ENCODE peak calls at places on chromosome 6, in four cellular contexts. One of them, this sample, is unnamed.

GRCh38 chr6:80771941-80772340 is 665.5 kb downstream of the BCKDHB start:
- DNase-seq in IMR-90: peak; percentile 50
- DNase-seq in HepG2: no peak
- DNase-seq in K562: no peak
- DNase-seq in this sample: no peak

GRCh38 chr6:32976334-32977069 is 8.1 kb downstream of the BRD2 start:
- DNase-seq in IMR-90: no peak
- DNase-seq in HepG2: no peak
- DNase-seq in K562: no peak
- DNase-seq in this sample: no peak

GRCh38 chr6:40485795-40486194 is 101.4 kb downstream of the LRFN2 start:
- DNase-seq in IMR-90: no peak
- DNase-seq in HepG2: no peak
- DNase-seq in K562: no peak
- DNase-seq in this sample: no peak

GRCh38 chr6:57069920-57070331 is 20.1 kb upstream of the ZNF451 start:
- DNase-seq in IMR-90: no peak
- DNase-seq in HepG2: no peak
- DNase-seq in K562: no peak
- DNase-seq in this sample: no peak

GRCh38 chr6:75171151-75171550 is 34.7 kb downstream of the COL12A1 start:
- DNase-seq in IMR-90: no peak
- DNase-seq in HepG2: no peak
- DNase-seq in K562: no peak
- DNase-seq in this sample: no peak

GRCh38 chr6:39824030-39824926 is 32.1 kb downstream of the DAAM2 start:
- DNase-seq in IMR-90: no peak
- DNase-seq in HepG2: no peak
- DNase-seq in K562: no peak
- DNase-seq in this sample: no peak

GRCh38 chr6:92753956-92754355 is 665.4 kb downstream of the EPHA7 start:
- DNase-seq in IMR-90: no peak
- DNase-seq in HepG2: no peak
- DNase-seq in K562: no peak
- DNase-seq in this sample: no peak

GRCh38 chr6:166570929-166571699 is 15.4 kb downstream of the RAMACL start:
- DNase-seq in IMR-90: no peak
- DNase-seq in HepG2: no peak
- DNase-seq in K562: no peak
- DNase-seq in this sample: no peak

GRCh38 chr6:26175428-26176181 is 88.4 kb downstream of the HFE start:
- DNase-seq in IMR-90: peak; percentile 75
- DNase-seq in HepG2: peak; percentile 72
- DNase-seq in K562: peak; percentile 68
- DNase-seq in this sample: no peak

GRCh38 chr6:4091926-4092325 is 13.0 kb upstream of the FAM217A start:
- DNase-seq in IMR-90: no peak
- DNase-seq in HepG2: no peak
- DNase-seq in K562: no peak
- DNase-seq in this sample: no peak

GRCh38 chr6:145148392-145149175 is 586.7 kb downstream of the EPM2A start:
- DNase-seq in IMR-90: peak; percentile 63
- DNase-seq in HepG2: peak; percentile 36
- DNase-seq in K562: no peak
- DNase-seq in this sample: peak; percentile 1

GRCh38 chr6:157983439-157984119 is 1.9 kb downstream of the SYNJ2 start:
- DNase-seq in IMR-90: peak; percentile 36
- DNase-seq in HepG2: no peak
- DNase-seq in K562: no peak
- DNase-seq in this sample: no peak

GRCh38 chr6:112109267-112109666 is 21.9 kb downstream of the FAM229B start:
- DNase-seq in IMR-90: no peak
- DNase-seq in HepG2: no peak
- DNase-seq in K562: no peak
- DNase-seq in this sample: no peak

GRCh38 chr6:11890849-11891248 is 112.2 kb upstream of the ADTRP start:
- DNase-seq in IMR-90: peak; percentile 58
- DNase-seq in HepG2: no peak
- DNase-seq in K562: no peak
- DNase-seq in this sample: no peak

GRCh38 chr6:137926207-137926731 is 59.2 kb downstream of the TNFAIP3 start:
- DNase-seq in IMR-90: peak; percentile 92
- DNase-seq in HepG2: no peak
- DNase-seq in K562: peak; percentile 33
- DNase-seq in this sample: no peak

GRCh38 chr6:10347561-10348327 is 67.1 kb downstream of the TFAP2A start:
- DNase-seq in IMR-90: peak; percentile 24
- DNase-seq in HepG2: no peak
- DNase-seq in K562: no peak
- DNase-seq in this sample: no peak

GRCh38 chr6:116572162-116572561 is 858 bp downstream of the RWDD1 start:
- DNase-seq in IMR-90: peak; percentile 55
- DNase-seq in HepG2: peak; percentile 50
- DNase-seq in K562: peak; percentile 17
- DNase-seq in this sample: no peak

GRCh38 chr6:158409451-158409850 is 97.2 kb downstream of the TULP4 start:
- DNase-seq in IMR-90: peak; percentile 75
- DNase-seq in HepG2: no peak
- DNase-seq in K562: no peak
- DNase-seq in this sample: no peak

GRCh38 chr6:19929312-19929711 is 92.1 kb downstream of the ID4 start:
- DNase-seq in IMR-90: no peak
- DNase-seq in HepG2: no peak
- DNase-seq in K562: no peak
- DNase-seq in this sample: no peak

GRCh38 chr6:41894366-41895299 is 542 bp downstream of the USP49 start:
- DNase-seq in IMR-90: no peak
- DNase-seq in HepG2: no peak
- DNase-seq in K562: no peak
- DNase-seq in this sample: no peak

GRCh38 chr6:143176090-143177021 is 115.7 kb downstream of the AIG1 start:
- DNase-seq in IMR-90: peak; percentile 88
- DNase-seq in HepG2: no peak
- DNase-seq in K562: no peak
- DNase-seq in this sample: no peak

GRCh38 chr6:110492584-110492983 is 16.2 kb upstream of the SLC22A16 start:
- DNase-seq in IMR-90: peak; percentile 23
- DNase-seq in HepG2: no peak
- DNase-seq in K562: no peak
- DNase-seq in this sample: no peak

GRCh38 chr6:159929819-159930218 is 39.0 kb downstream of the MAS1 start:
- DNase-seq in IMR-90: no peak
- DNase-seq in HepG2: no peak
- DNase-seq in K562: no peak
- DNase-seq in this sample: peak; percentile 73

GRCh38 chr6:141421378-141421777 is 711.3 kb upstream of the GJE1 start:
- DNase-seq in IMR-90: peak; percentile 85
- DNase-seq in HepG2: no peak
- DNase-seq in K562: no peak
- DNase-seq in this sample: no peak

GRCh38 chr6:40183902-40184301 is 249.6 kb upstream of the MOCS1 start:
- DNase-seq in IMR-90: no peak
- DNase-seq in HepG2: no peak
- DNase-seq in K562: no peak
- DNase-seq in this sample: no peak

GRCh38 chr6:161575508-161576254 is 301.8 kb upstream of the AGPAT4 start:
- DNase-seq in IMR-90: no peak
- DNase-seq in HepG2: no peak
- DNase-seq in K562: no peak
- DNase-seq in this sample: no peak

GRCh38 chr6:112183271-112183671 is 71.1 kb downstream of the LAMA4 start:
- DNase-seq in IMR-90: peak; percentile 70
- DNase-seq in HepG2: no peak
- DNase-seq in K562: no peak
- DNase-seq in this sample: no peak

GRCh38 chr6:16338577-16339262 is 100.3 kb downstream of the GMPR start:
- DNase-seq in IMR-90: peak; percentile 100
- DNase-seq in HepG2: no peak
- DNase-seq in K562: no peak
- DNase-seq in this sample: no peak

GRCh38 chr6:14638932-14639875 is 521.6 kb downstream of the CD83 start:
- DNase-seq in IMR-90: peak; percentile 60
- DNase-seq in HepG2: no peak
- DNase-seq in K562: no peak
- DNase-seq in this sample: peak; percentile 36

GRCh38 chr6:117496383-117496990 is 14.0 kb downstream of the DCBLD1 start:
- DNase-seq in IMR-90: peak; percentile 90
- DNase-seq in HepG2: no peak
- DNase-seq in K562: no peak
- DNase-seq in this sample: no peak

GRCh38 chr6:39050453-39051112 is 2.0 kb downstream of the GLP1R start:
- DNase-seq in IMR-90: no peak
- DNase-seq in HepG2: no peak
- DNase-seq in K562: no peak
- DNase-seq in this sample: no peak

GRCh38 chr6:100913400-100914276 is 32.5 kb upstream of the ASCC3 start:
- DNase-seq in IMR-90: peak; percentile 35
- DNase-seq in HepG2: peak; percentile 50
- DNase-seq in K562: no peak
- DNase-seq in this sample: no peak

GRCh38 chr6:17417817-17418216 is 24.4 kb downstream of the CAP2 start:
- DNase-seq in IMR-90: peak; percentile 91
- DNase-seq in HepG2: no peak
- DNase-seq in K562: no peak
- DNase-seq in this sample: no peak

GRCh38 chr6:45974596-45974995 is 41.1 kb downstream of the CLIC5 start:
- DNase-seq in IMR-90: no peak
- DNase-seq in HepG2: no peak
- DNase-seq in K562: no peak
- DNase-seq in this sample: no peak

GRCh38 chr6:31446481-31446880 is 43.1 kb downstream of the MICA start:
- DNase-seq in IMR-90: peak; percentile 43
- DNase-seq in HepG2: no peak
- DNase-seq in K562: no peak
- DNase-seq in this sample: no peak

GRCh38 chr6:15444881-15445280 is 199.0 kb downstream of the JARID2 start:
- DNase-seq in IMR-90: no peak
- DNase-seq in HepG2: peak; percentile 52
- DNase-seq in K562: no peak
- DNase-seq in this sample: no peak

DNA sequence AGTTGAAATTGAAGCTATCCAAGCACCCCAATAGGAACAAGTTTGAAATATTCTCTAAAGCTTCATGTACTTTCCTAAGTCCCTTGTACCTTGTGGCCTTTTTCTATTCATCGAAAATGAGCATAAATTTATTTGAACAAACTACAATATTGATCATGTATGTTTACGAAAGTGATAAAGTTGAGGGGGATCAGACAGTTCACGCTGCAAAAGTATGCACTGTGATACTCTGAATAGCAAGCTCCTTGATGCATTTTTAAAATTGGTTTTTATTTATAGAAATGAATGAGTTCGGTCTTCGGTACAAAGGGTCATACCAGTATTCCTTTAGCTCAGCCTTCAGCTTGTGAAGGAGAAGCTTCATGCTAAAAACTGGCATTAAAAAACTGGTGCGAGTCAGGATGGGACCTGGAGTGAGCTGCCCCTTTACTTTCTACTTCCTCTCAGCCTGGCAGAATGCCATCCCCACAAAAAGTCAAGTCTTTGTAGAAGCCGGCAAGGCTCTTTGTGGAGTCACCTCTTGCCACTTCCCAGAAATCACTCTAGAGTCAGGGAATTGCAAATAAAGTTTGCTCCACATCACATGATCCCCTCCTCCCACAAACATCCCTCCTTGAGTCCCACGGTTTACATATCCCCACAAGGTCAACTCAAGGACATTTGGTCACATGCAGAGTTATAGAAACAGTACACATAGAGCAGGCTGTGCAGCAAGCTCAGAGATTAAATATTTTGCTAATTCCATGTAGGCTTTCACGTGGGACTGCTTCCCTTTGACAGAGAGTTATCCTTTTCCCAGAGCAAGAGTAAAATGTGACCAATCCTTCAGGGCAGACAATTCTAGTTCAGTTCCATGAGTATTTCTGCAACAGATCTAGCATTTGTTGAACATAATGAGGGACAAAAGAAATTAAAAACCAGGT is 34.6 kb upstream of the ADGRF1 start:
- DNase-seq in IMR-90: no peak
- DNase-seq in HepG2: peak; percentile 100
- DNase-seq in K562: no peak
- DNase-seq in this sample: no peak
- TF ChIP-seq MXI1 in IMR-90: no peak
- TF ChIP-seq MXI1 in HepG2: peak; percentile 56
- TF ChIP-seq MXI1 in K562: no peak
- TF ChIP-seq MXI1 in this sample: no peak

GRCh38 chr6:35428421-35429149 is 23.6 kb upstream of the FANCE start:
- DNase-seq in IMR-90: peak; percentile 24
- DNase-seq in HepG2: peak; percentile 82
- DNase-seq in K562: no peak
- DNase-seq in this sample: no peak
- H2AFZ ChIP-seq in IMR-90: peak overlapping the region; percentile 73
- H2AFZ ChIP-seq in HepG2: no peak overlapping the region
- H2AFZ ChIP-seq in K562: no peak overlapping the region
- H2AFZ ChIP-seq in this sample: no peak overlapping the region

DNA sequence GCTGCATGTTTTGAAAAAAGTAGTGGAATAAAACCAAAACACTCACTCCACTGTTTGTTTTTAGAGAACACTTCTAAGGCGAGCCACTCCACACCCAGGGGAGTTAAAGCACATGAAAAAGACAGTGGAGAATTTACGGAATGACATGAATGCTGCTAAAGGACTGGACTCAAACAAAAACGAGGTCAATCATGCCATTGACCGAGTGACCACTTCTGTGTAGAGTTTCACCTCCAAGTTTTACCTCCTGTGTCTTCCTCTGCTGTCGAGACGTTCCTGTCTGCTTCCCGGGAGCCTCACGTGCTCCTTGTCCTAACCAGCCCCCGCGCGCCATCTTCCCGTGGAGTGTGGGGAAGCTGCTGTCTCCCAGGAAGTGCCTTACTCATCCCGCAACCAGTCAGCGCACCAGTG is 127.8 kb downstream of the LRRC1 start:
- DNase-seq in IMR-90: no peak
- DNase-seq in HepG2: peak; percentile 20
- DNase-seq in K562: no peak
- DNase-seq in this sample: no peak
- TF ChIP-seq MXI1 in IMR-90: no peak
- TF ChIP-seq MXI1 in HepG2: no peak
- TF ChIP-seq MXI1 in K562: no peak
- TF ChIP-seq MXI1 in this sample: no peak

DNA sequence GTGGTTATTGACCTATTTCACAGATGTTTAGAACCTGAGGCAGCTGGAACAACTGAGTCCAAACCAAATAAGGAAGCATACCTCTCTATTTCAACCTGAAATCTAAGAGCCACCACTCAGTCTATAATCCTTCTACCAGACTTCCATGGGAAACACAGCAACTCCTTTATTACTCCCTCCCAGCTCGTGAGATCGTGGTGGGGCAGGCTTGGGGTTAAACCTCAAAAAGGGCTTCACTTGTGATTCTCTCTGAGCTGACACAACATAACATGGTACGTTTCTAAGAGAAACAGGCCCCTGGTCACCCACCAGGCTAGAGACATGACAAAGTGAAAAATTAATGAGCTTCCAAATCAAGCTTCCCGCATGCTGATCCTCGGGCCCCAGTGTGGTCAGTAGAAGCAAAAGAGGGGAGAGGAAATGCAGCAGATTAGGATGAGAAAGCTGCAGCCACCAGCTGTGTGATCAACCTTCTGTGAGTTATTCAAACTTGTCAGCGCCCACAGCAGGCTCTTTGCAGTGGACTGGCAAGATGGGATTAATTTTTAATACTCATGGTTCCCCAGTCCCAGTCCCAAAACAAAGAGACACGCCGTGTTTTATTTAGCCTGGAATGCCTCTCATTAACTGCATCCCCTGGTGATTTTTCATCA is 9.3 kb downstream of the PKHD1 start:
- DNase-seq in IMR-90: no peak
- DNase-seq in HepG2: no peak
- DNase-seq in K562: no peak
- DNase-seq in this sample: no peak
- H2AFZ ChIP-seq in IMR-90: no peak overlapping the region
- H2AFZ ChIP-seq in HepG2: no peak overlapping the region
- H2AFZ ChIP-seq in K562: no peak overlapping the region
- H2AFZ ChIP-seq in this sample: no peak overlapping the region